ENCODE peak calls at places on chromosomes 13 and 19, in four cellular contexts. One of them, this sample, is unnamed.

GRCh38 chr13:27182844-27183497 is 11.4 kb upstream of the USP12 start:
- DNase-seq in psoas muscle: peak; percentile 69
- DNase-seq in K562: peak; percentile 73
- DNase-seq in suprapubic skin: no peak
- DNase-seq in this sample: peak; percentile 46

GRCh38 chr13:50847501-50847900 is 4.0 kb upstream of the DLEU7 start:
- DNase-seq in psoas muscle: no peak
- DNase-seq in K562: no peak
- DNase-seq in suprapubic skin: no peak
- DNase-seq in this sample: no peak

GRCh38 chr19:49916839-49917733 is 11.9 kb upstream of the ATF5 start:
- DNase-seq in psoas muscle: no peak
- DNase-seq in K562: no peak
- DNase-seq in suprapubic skin: no peak
- DNase-seq in this sample: no peak

GRCh38 chr19:44847144-44848035 is 1.3 kb downstream of the NECTIN2 start:
- DNase-seq in psoas muscle: peak; percentile 69
- DNase-seq in K562: peak; percentile 50
- DNase-seq in suprapubic skin: peak; percentile 89
- DNase-seq in this sample: peak; percentile 32

GRCh38 chr13:107222619-107223018 is 654.7 kb upstream of the ARGLU1 start:
- DNase-seq in psoas muscle: no peak
- DNase-seq in K562: no peak
- DNase-seq in suprapubic skin: no peak
- DNase-seq in this sample: no peak

GRCh38 chr19:53254451-53255341 is at the start of gene ZNF677:
- DNase-seq in psoas muscle: peak; percentile 93
- DNase-seq in K562: peak; percentile 54
- DNase-seq in suprapubic skin: peak; percentile 93
- DNase-seq in this sample: peak; percentile 95

GRCh38 chr13:33953203-33953602 is 135.3 kb downstream of the RFC3 start:
- DNase-seq in psoas muscle: no peak
- DNase-seq in K562: no peak
- DNase-seq in suprapubic skin: no peak
- DNase-seq in this sample: no peak

GRCh38 chr19:2779121-2779740 is 3.8 kb downstream of the SGTA start:
- DNase-seq in psoas muscle: no peak
- DNase-seq in K562: no peak
- DNase-seq in suprapubic skin: no peak
- DNase-seq in this sample: no peak

GRCh38 chr13:97226788-97227627 is 4.9 kb downstream of the MBNL2 start:
- DNase-seq in psoas muscle: no peak
- DNase-seq in K562: peak; percentile 62
- DNase-seq in suprapubic skin: no peak
- DNase-seq in this sample: no peak

GRCh38 chr13:75423383-75423782 is 58.6 kb downstream of the TBC1D4 start:
- DNase-seq in psoas muscle: no peak
- DNase-seq in K562: no peak
- DNase-seq in suprapubic skin: no peak
- DNase-seq in this sample: no peak

GRCh38 chr13:54241719-54242118 is 1213.1 kb downstream of the OLFM4 start:
- DNase-seq in psoas muscle: no peak
- DNase-seq in K562: no peak
- DNase-seq in suprapubic skin: no peak
- DNase-seq in this sample: peak; percentile 13

GRCh38 chr13:108087813-108088212 is 127.5 kb downstream of the LIG4 start:
- DNase-seq in psoas muscle: no peak
- DNase-seq in K562: no peak
- DNase-seq in suprapubic skin: no peak
- DNase-seq in this sample: no peak

GRCh38 chr13:99322297-99323103 is 15.3 kb upstream of the GPR183 start:
- DNase-seq in psoas muscle: no peak
- DNase-seq in K562: peak; percentile 22
- DNase-seq in suprapubic skin: no peak
- DNase-seq in this sample: no peak

GRCh38 chr13:25169951-25170553 is 2.0 kb downstream of the AMER2 start:
- DNase-seq in psoas muscle: no peak
- DNase-seq in K562: no peak
- DNase-seq in suprapubic skin: no peak
- DNase-seq in this sample: no peak

GRCh38 chr19:13212759-13213330 is 62.6 kb downstream of the IER2 start:
- DNase-seq in psoas muscle: peak; percentile 57
- DNase-seq in K562: peak; percentile 78
- DNase-seq in suprapubic skin: no peak
- DNase-seq in this sample: peak; percentile 75

GRCh38 chr13:109196896-109197295 is 567.5 kb downstream of the MYO16 start:
- DNase-seq in psoas muscle: no peak
- DNase-seq in K562: peak; percentile 13
- DNase-seq in suprapubic skin: no peak
- DNase-seq in this sample: peak; percentile 51

GRCh38 chr19:39246951-39247669 is 1.5 kb downstream of the IFNL4 start:
- DNase-seq in psoas muscle: peak; percentile 42
- DNase-seq in K562: no peak
- DNase-seq in suprapubic skin: no peak
- DNase-seq in this sample: peak; percentile 43

GRCh38 chr19:4722671-4723464 is 774 bp downstream of the DPP9 start:
- DNase-seq in psoas muscle: no peak
- DNase-seq in K562: no peak
- DNase-seq in suprapubic skin: no peak
- DNase-seq in this sample: peak; percentile 56

GRCh38 chr13:25967144-25967543 is 84.7 kb downstream of the SHISA2 start:
- DNase-seq in psoas muscle: no peak
- DNase-seq in K562: no peak
- DNase-seq in suprapubic skin: no peak
- DNase-seq in this sample: no peak

GRCh38 chr13:110137677-110138008 is 169.3 kb downstream of the COL4A1 start:
- DNase-seq in psoas muscle: peak; percentile 47
- DNase-seq in K562: peak; percentile 30
- DNase-seq in suprapubic skin: no peak
- DNase-seq in this sample: no peak

GRCh38 chr19:7919681-7920519 is at the start of gene SNAPC2:
- DNase-seq in psoas muscle: peak; percentile 98
- DNase-seq in K562: peak; percentile 87
- DNase-seq in suprapubic skin: peak; percentile 98
- DNase-seq in this sample: peak; percentile 98

GRCh38 chr19:35046461-35046860 is 4.9 kb downstream of the HPN start:
- DNase-seq in psoas muscle: no peak
- DNase-seq in K562: no peak
- DNase-seq in suprapubic skin: no peak
- DNase-seq in this sample: no peak

GRCh38 chr19:1259873-1260748 is 9.0 kb upstream of the CIRBP start:
- DNase-seq in psoas muscle: peak; percentile 60
- DNase-seq in K562: no peak
- DNase-seq in suprapubic skin: no peak
- DNase-seq in this sample: no peak

GRCh38 chr19:18669524-18669817 is 14.0 kb upstream of the CRTC1 start:
- DNase-seq in psoas muscle: no peak
- DNase-seq in K562: no peak
- DNase-seq in suprapubic skin: no peak
- DNase-seq in this sample: no peak

GRCh38 chr13:23980160-23980551 is 82.9 kb upstream of the C1QTNF9B start:
- DNase-seq in psoas muscle: peak; percentile 84
- DNase-seq in K562: peak; percentile 58
- DNase-seq in suprapubic skin: peak; percentile 91
- DNase-seq in this sample: peak; percentile 75

GRCh38 chr19:782195-783043 is 14.8 kb upstream of the PTBP1 start:
- DNase-seq in psoas muscle: peak; percentile 12
- DNase-seq in K562: no peak
- DNase-seq in suprapubic skin: no peak
- DNase-seq in this sample: no peak

GRCh38 chr19:45100797-45101196 is 7.8 kb downstream of the PPP1R37 start:
- DNase-seq in psoas muscle: no peak
- DNase-seq in K562: no peak
- DNase-seq in suprapubic skin: no peak
- DNase-seq in this sample: no peak

GRCh38 chr19:50501186-50501567 is 9.8 kb downstream of the JOSD2 start:
- DNase-seq in psoas muscle: no peak
- DNase-seq in K562: no peak
- DNase-seq in suprapubic skin: no peak
- DNase-seq in this sample: no peak

GRCh38 chr13:47798906-47799305 is 202.2 kb downstream of the SUCLA2 start:
- DNase-seq in psoas muscle: no peak
- DNase-seq in K562: no peak
- DNase-seq in suprapubic skin: no peak
- DNase-seq in this sample: no peak

GRCh38 chr19:43662487-43662886 is 7.5 kb downstream of the PLAUR start:
- DNase-seq in psoas muscle: no peak
- DNase-seq in K562: no peak
- DNase-seq in suprapubic skin: no peak
- DNase-seq in this sample: no peak
- TF ChIP-seq CTCF in psoas muscle: no peak
- TF ChIP-seq CTCF in K562: peak; percentile 56
- TF ChIP-seq CTCF in suprapubic skin: no peak
- TF ChIP-seq CTCF in this sample: peak; percentile 40

GRCh38 chr13:52751196-52751595 is 11.6 kb upstream of the CNMD start:
- DNase-seq in psoas muscle: no peak
- DNase-seq in K562: no peak
- DNase-seq in suprapubic skin: no peak
- DNase-seq in this sample: no peak
- H3K9me3 ChIP-seq in psoas muscle: no peaks in the 10 kb centered on the region
- H3K9me3 ChIP-seq in K562: no peaks in the 10 kb centered on the region
- H3K9me3 ChIP-seq in suprapubic skin: no peaks in the 10 kb centered on the region
- H3K9me3 ChIP-seq in this sample: no peaks in the 10 kb centered on the region

GRCh38 chr13:103142091-103142594 is 75.9 kb upstream of the SLC10A2 start:
- DNase-seq in psoas muscle: no peak
- DNase-seq in K562: no peak
- DNase-seq in suprapubic skin: no peak
- DNase-seq in this sample: no peak

GRCh38 chr13:103145476-103145875 is 79.3 kb upstream of the SLC10A2 start:
- DNase-seq in psoas muscle: no peak
- DNase-seq in K562: no peak
- DNase-seq in suprapubic skin: no peak
- DNase-seq in this sample: no peak

GRCh38 chr13:103134271-103134670 is 68.1 kb upstream of the SLC10A2 start:
- DNase-seq in psoas muscle: no peak
- DNase-seq in K562: no peak
- DNase-seq in suprapubic skin: no peak
- DNase-seq in this sample: no peak

DNA sequence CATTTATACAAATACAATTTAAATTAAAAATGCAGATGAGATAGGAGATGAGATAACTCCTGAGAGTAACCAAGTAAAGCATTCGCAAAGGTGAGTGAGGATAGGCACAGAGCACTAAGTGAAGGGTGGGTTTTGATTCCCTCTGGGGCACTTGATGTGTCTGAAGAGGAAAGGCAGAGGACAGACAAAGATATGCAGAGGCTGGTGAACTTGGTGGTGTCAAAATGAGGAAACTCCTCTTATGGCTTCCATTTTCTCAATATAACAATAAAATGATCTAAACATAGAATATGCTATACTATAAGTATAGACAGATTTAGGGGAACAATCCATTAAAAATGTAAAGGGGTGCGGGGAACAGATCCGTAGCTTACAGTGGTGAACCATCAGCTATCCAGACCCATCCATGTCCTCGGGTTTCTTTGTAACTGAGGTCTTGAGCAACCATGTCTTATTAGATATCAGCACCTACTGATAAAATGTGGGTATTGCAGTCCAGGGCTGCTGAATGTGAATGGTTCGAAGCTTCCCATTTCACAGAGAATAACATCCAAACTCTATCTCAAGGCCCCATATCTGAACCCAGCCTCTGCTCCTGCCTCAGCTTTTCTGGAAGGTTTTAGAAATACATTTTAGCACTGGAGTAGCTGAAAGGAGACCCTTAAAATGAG is 73.9 kb upstream of the SLC10A2 start:
- DNase-seq in psoas muscle: no peak
- DNase-seq in K562: peak; percentile 6
- DNase-seq in suprapubic skin: no peak
- DNase-seq in this sample: peak; percentile 10
- TF ChIP-seq CTCF in psoas muscle: peak; percentile 44
- TF ChIP-seq CTCF in K562: no peak
- TF ChIP-seq CTCF in suprapubic skin: no peak
- TF ChIP-seq CTCF in this sample: peak; percentile 61

DNA sequence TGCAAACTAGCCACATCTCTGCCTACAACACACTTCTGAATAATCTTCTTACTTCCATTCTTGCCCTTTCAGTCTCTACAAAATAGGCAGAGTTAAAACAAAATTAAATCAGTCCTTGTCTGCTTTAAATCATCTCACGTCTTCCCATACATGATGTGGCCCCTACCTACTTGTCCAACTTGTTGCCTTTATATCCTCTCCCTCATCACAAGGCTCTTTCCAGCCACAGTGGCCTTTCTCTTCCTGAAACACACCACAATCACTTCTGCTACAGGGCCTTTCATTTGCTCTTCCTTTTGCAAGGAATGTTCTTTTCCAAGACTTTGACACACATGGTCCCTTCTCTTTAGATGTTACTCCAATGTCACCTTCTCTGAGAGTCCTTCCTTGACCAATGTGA is 1.7 kb downstream of the RBM26 start:
- DNase-seq in psoas muscle: no peak
- DNase-seq in K562: no peak
- DNase-seq in suprapubic skin: no peak
- DNase-seq in this sample: no peak
- H3K9me3 ChIP-seq in psoas muscle: no peaks in the 10 kb centered on the region
- H3K9me3 ChIP-seq in K562: no peaks in the 10 kb centered on the region
- H3K9me3 ChIP-seq in suprapubic skin: no peaks in the 10 kb centered on the region
- H3K9me3 ChIP-seq in this sample: no peaks in the 10 kb centered on the region

GRCh38 chr19:22052644-22053013 is 345 bp downstream of the ZNF257 start:
- DNase-seq in psoas muscle: peak; percentile 15
- DNase-seq in K562: peak; percentile 4
- DNase-seq in suprapubic skin: no peak
- DNase-seq in this sample: no peak
- TF ChIP-seq CTCF in psoas muscle: no peak
- TF ChIP-seq CTCF in K562: no peak
- TF ChIP-seq CTCF in suprapubic skin: no peak
- TF ChIP-seq CTCF in this sample: no peak

DNA sequence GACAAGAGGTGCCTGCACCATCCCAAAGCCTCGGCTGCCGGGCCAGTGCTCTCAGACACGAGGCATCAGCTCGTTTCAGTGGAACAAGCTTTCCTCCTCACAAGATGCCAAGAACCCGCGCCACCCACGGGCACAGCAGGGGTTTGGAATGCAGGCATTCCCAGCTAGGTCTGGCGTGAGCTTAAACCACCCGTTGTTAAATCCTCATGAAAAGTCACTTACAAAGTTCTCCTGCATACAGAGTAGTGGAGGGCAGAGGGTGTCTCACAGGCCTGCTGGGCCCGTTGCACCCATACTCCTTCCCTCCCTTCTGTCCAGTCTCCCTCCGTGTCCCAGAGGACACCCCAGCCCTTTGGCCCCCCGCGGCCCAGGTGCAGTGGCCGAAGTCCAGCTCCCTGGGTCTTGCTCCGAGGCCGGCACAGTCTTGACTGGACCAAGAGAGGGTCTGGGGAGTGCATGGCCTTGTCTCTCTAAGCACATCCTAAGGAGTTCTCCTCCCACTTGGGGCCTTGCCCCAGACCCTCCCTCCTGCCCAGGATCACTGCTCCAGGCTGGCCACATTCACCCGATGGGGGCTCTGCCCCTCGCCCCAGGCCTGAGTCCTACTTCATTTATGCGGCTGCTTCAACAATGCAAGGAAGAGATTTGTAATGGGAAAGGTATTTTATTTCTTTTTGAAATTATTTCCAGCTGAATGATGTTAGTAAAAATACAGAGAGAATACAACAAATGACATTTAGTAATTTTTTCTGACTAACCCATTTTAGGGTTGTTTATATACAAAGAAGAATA is 35.2 kb upstream of the GRTP1 start:
- DNase-seq in psoas muscle: no peak
- DNase-seq in K562: no peak
- DNase-seq in suprapubic skin: peak; percentile 67
- DNase-seq in this sample: no peak
- H3K9me3 ChIP-seq in psoas muscle: no peaks in the 10 kb centered on the region
- H3K9me3 ChIP-seq in K562: no peaks in the 10 kb centered on the region
- H3K9me3 ChIP-seq in suprapubic skin: no peaks in the 10 kb centered on the region
- H3K9me3 ChIP-seq in this sample: no peaks in the 10 kb centered on the region

This sample was measured in BE2C.